ENCODE peak calls at places on chromosomes 16 and 17, in four cellular contexts. One of them, this sample, is unnamed.

GRCh38 chr17:43846963-43847369 is at the start of gene CD300LG:
- DNase-seq in HepG2: no peak
- DNase-seq in K562: no peak
- DNase-seq in GM12878: no peak
- DNase-seq in this sample: no peak

GRCh38 chr17:17140590-17140980 is 65.5 kb downstream of the PLD6 start:
- DNase-seq in HepG2: no peak
- DNase-seq in K562: peak
- DNase-seq in GM12878: no peak
- DNase-seq in this sample: no peak

GRCh38 chr17:50062323-50063243 is 6.7 kb downstream of the ITGA3 start:
- DNase-seq in HepG2: no peak
- DNase-seq in K562: no peak
- DNase-seq in GM12878: no peak
- DNase-seq in this sample: peak

GRCh38 chr16:46947900-46948547 is 25.4 kb downstream of the DNAJA2 start:
- DNase-seq in HepG2: peak
- DNase-seq in K562: peak
- DNase-seq in GM12878: peak
- DNase-seq in this sample: peak

GRCh38 chr16:16871196-16871595 is 492.3 kb downstream of the NPIPA7 start:
- DNase-seq in HepG2: no peak
- DNase-seq in K562: no peak
- DNase-seq in GM12878: no peak
- DNase-seq in this sample: no peak

GRCh38 chr17:1482686-1483445 is 9.6 kb downstream of the MYO1C start:
- DNase-seq in HepG2: no peak
- DNase-seq in K562: no peak
- DNase-seq in GM12878: no peak
- DNase-seq in this sample: no peak

GRCh38 chr16:81457326-81458133 is 12.9 kb downstream of the CMIP start:
- DNase-seq in HepG2: peak
- DNase-seq in K562: peak
- DNase-seq in GM12878: no peak
- DNase-seq in this sample: peak

GRCh38 chr17:79645777-79646088 is 34.9 kb upstream of the RBFOX3 start:
- DNase-seq in HepG2: no peak
- DNase-seq in K562: no peak
- DNase-seq in GM12878: no peak
- DNase-seq in this sample: no peak

GRCh38 chr16:64540449-64540848 is 581.4 kb downstream of the CDH11 start:
- DNase-seq in HepG2: no peak
- DNase-seq in K562: no peak
- DNase-seq in GM12878: no peak
- DNase-seq in this sample: no peak

GRCh38 chr17:40178021-40178601 is 841 bp downstream of the RAPGEFL1 start:
- DNase-seq in HepG2: no peak
- DNase-seq in K562: peak
- DNase-seq in GM12878: no peak
- DNase-seq in this sample: no peak

GRCh38 chr17:15157051-15157450 is 108.1 kb downstream of the PMP22 start:
- DNase-seq in HepG2: no peak
- DNase-seq in K562: no peak
- DNase-seq in GM12878: no peak
- DNase-seq in this sample: no peak

GRCh38 chr17:70091005-70091568 is 16.1 kb downstream of the KCNJ16 start:
- DNase-seq in HepG2: no peak
- DNase-seq in K562: no peak
- DNase-seq in GM12878: no peak
- DNase-seq in this sample: no peak

DNA sequence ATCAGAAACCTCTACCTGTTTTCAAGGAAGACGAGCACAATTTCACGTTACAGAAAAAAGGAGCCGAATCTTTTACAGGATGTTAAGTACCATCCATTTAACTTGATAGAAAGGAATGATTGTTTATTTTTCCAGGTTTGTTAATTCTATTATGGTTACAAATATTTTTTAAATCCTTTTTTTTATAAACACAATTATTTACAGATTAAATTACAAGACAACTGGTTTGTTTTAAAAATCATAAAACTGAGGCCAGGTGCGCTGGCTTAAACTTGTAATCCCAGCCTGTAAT is 18.2 kb downstream of the ZNF213 start:
- DNase-seq in HepG2: no peak
- DNase-seq in K562: no peak
- DNase-seq in GM12878: no peak
- DNase-seq in this sample: no peak
- H3K4me3 ChIP-seq in HepG2: no peak
- H3K4me3 ChIP-seq in K562: no peak
- H3K4me3 ChIP-seq in GM12878: no peak
- H3K4me3 ChIP-seq in this sample: no peak

DNA sequence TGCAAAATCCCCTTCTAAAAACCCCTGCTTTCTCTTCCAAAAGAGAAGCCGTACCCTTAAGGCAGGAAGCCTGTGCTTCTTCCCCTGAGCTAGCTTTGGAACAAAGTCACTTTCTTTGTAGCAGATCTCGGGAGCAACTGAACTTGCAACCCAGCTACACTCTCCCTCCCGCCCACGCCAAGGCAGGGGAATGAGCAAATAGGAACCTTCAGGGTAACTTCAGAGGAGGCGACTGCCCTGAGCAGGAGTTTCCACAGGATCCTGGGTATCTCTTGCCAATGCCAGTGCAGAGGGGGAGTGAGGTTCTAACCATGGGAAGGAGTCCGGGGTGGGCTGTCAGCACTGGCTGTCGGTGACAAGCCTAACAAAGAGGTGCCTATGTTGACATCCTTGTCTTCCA is 5.9 kb upstream of the PIRT start:
- DNase-seq in HepG2: no peak
- DNase-seq in K562: no peak
- DNase-seq in GM12878: no peak
- DNase-seq in this sample: no peak
- TF ChIP-seq ZNF274 in HepG2: no peak
- TF ChIP-seq ZNF274 in K562: no peak
- TF ChIP-seq ZNF274 in GM12878: no peak
- TF ChIP-seq ZNF274 in this sample: no peak

GRCh38 chr17:72590882-72591499 is 470.2 kb downstream of the SOX9 start:
- DNase-seq in HepG2: no peak
- DNase-seq in K562: no peak
- DNase-seq in GM12878: no peak
- DNase-seq in this sample: no peak

GRCh38 chr17:72592967-72593325 is 472.1 kb downstream of the SOX9 start:
- DNase-seq in HepG2: no peak
- DNase-seq in K562: no peak
- DNase-seq in GM12878: no peak
- DNase-seq in this sample: no peak

GRCh38 chr17:72594248-72594647 is 473.4 kb downstream of the SOX9 start:
- DNase-seq in HepG2: no peak
- DNase-seq in K562: no peak
- DNase-seq in GM12878: no peak
- DNase-seq in this sample: no peak

GRCh38 chr17:72591500-72592241 is 470.9 kb downstream of the SOX9 start:
- DNase-seq in HepG2: peak
- DNase-seq in K562: no peak
- DNase-seq in GM12878: no peak
- DNase-seq in this sample: no peak

GRCh38 chr17:72592242-72592966 is 471.6 kb downstream of the SOX9 start:
- DNase-seq in HepG2: peak
- DNase-seq in K562: peak
- DNase-seq in GM12878: no peak
- DNase-seq in this sample: peak
- TF ChIP-seq POLR2A in HepG2: peak
- TF ChIP-seq POLR2A in K562: no peak
- TF ChIP-seq POLR2A in GM12878: peak
- TF ChIP-seq POLR2A in this sample: peak

GRCh38 chr16:30882429-30883310 is 11.2 kb downstream of the BCL7C start:
- DNase-seq in HepG2: no peak
- DNase-seq in K562: no peak
- DNase-seq in GM12878: no peak
- DNase-seq in this sample: no peak

GRCh38 chr16:30874244-30874820 is 19.5 kb downstream of the BCL7C start:
- DNase-seq in HepG2: no peak
- DNase-seq in K562: no peak
- DNase-seq in GM12878: no peak
- DNase-seq in this sample: no peak

GRCh38 chr16:30874821-30875717 is 18.8 kb downstream of the BCL7C start:
- DNase-seq in HepG2: peak
- DNase-seq in K562: peak
- DNase-seq in GM12878: peak
- DNase-seq in this sample: peak

GRCh38 chr16:30875881-30876791 is 17.7 kb downstream of the BCL7C start:
- DNase-seq in HepG2: no peak
- DNase-seq in K562: no peak
- DNase-seq in GM12878: peak
- DNase-seq in this sample: no peak

GRCh38 chr16:30876867-30877266 is 17.0 kb downstream of the BCL7C start:
- DNase-seq in HepG2: peak
- DNase-seq in K562: peak
- DNase-seq in GM12878: no peak
- DNase-seq in this sample: no peak
- H3K4me3 ChIP-seq in HepG2: peak
- H3K4me3 ChIP-seq in K562: no peak
- H3K4me3 ChIP-seq in GM12878: peak
- H3K4me3 ChIP-seq in this sample: peak

DNA sequence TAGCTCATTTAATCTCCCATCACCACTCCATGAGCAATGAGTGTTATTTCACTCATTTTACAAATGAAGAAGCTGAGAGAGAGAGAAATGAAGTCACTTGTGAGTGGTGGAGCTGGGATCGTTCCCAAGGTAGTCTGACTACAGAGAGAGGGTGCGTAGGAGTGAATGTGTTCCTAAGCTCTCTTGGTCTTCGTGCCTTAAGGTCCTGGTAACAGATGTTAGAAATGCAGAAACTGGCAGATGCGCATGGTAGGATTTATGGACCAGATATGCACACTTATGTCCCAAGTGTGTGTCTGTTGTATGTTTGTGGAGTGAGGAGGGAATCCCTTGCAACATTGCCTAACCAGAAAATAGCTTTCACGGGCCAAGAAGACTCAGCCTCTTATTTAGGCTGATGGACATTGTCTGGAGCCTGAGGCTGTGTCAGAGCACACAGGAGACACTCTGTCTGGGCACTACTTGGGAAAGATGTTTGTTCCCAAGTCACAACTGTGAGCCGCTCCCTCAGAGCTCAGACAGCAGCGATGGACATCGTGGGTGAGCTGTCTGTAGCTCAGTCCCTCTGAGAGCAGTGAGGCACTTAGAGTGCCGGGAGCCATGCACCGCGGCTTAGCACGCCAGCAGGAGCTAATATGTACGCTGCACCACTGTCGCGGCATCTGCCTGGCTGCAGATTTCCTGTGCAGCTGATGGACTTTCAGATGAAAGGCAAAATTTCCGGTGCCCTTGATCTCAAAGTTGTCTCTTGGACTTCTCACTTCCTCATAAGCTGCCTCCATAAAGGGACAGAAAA is 93.0 kb upstream of the ZNF469 start:
- DNase-seq in HepG2: no peak
- DNase-seq in K562: no peak
- DNase-seq in GM12878: no peak
- DNase-seq in this sample: no peak
- TF ChIP-seq ZNF274 in HepG2: no peak
- TF ChIP-seq ZNF274 in K562: no peak
- TF ChIP-seq ZNF274 in GM12878: no peak
- TF ChIP-seq ZNF274 in this sample: no peak

GRCh38 chr16:87391950-87392822 is at the start of gene MAP1LC3B:
- DNase-seq in HepG2: peak
- DNase-seq in K562: peak
- DNase-seq in GM12878: peak
- DNase-seq in this sample: peak
- TF ChIP-seq POLR2A in HepG2: peak
- TF ChIP-seq POLR2A in K562: peak
- TF ChIP-seq POLR2A in GM12878: peak
- TF ChIP-seq POLR2A in this sample: peak

GRCh38 chr17:58268774-58269556 is 11.8 kb downstream of the MPO start:
- DNase-seq in HepG2: no peak
- DNase-seq in K562: no peak
- DNase-seq in GM12878: no peak
- DNase-seq in this sample: no peak
- H3K4me3 ChIP-seq in HepG2: no peak
- H3K4me3 ChIP-seq in K562: no peak
- H3K4me3 ChIP-seq in GM12878: no peak
- H3K4me3 ChIP-seq in this sample: no peak

GRCh38 chr16:11563493-11564040 is 23.2 kb downstream of the LITAF start:
- DNase-seq in HepG2: peak
- DNase-seq in K562: no peak
- DNase-seq in GM12878: no peak
- DNase-seq in this sample: no peak

GRCh38 chr16:11562411-11562810 is 24.3 kb downstream of the LITAF start:
- DNase-seq in HepG2: no peak
- DNase-seq in K562: no peak
- DNase-seq in GM12878: no peak
- DNase-seq in this sample: no peak

GRCh38 chr16:11565665-11566064 is 21.1 kb downstream of the LITAF start:
- DNase-seq in HepG2: no peak
- DNase-seq in K562: no peak
- DNase-seq in GM12878: no peak
- DNase-seq in this sample: no peak

GRCh38 chr16:11562941-11563340 is 23.8 kb downstream of the LITAF start:
- DNase-seq in HepG2: no peak
- DNase-seq in K562: no peak
- DNase-seq in GM12878: no peak
- DNase-seq in this sample: no peak

DNA sequence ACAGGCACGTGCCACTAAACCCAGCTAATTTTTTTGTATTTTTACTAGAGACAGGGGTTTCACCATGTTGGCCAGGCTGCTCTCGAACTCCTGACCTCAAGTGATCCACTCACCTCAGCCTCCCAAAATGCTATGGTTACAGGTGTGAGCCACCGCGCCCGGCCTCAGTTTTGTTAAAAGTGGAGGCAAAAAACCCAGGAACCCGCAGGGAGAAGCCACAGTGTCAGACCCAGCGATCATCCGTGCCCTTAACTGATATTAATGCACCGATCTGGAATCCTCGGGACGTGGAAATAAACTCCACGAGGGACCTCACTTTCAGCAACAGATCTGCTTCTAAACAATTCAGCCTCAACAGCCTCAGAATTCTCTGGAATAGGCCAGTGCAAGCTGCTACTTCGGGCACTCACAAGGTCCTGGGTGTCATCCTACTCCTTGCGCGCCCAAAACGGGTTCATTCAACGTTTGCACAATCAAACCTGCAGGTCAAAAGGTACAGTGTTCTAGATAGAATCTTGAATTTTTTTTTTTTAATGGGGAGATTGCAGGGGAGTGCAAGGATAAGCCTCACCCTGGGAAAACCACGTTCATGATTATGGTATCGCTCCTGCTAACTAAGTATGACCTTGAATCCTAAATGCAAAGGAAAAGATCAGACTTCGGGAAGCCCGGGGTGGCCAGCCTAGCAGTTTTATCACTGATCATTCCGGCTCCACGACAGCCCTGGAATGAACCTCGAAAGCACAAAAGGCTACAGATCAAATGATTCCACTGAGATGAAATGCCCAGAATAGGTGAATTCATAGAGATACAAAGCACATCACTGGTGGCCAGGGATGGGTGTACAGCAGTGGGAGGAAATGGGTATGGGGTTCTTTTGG is 22.4 kb downstream of the LITAF start:
- DNase-seq in HepG2: no peak
- DNase-seq in K562: no peak
- DNase-seq in GM12878: no peak
- DNase-seq in this sample: no peak
- TF ChIP-seq ZNF274 in HepG2: no peak
- TF ChIP-seq ZNF274 in K562: no peak
- TF ChIP-seq ZNF274 in GM12878: no peak
- TF ChIP-seq ZNF274 in this sample: no peak